ENCODE peak calls at places on chromosome 2, in nine cellular contexts. One of them, this sample, is unnamed.

GRCh38 chr2:200051621-200051945 is 96.2 kb downstream of the MAIP1 start:
- DNase-seq in substantia nigra: no peak
- DNase-seq in brain microvascular endothelial cell: no peak
- DNase-seq in NCI-H1436 treated with DMSO at 0.1 percent for 48 hours: no peak
- DNase-seq in NCI-H1105 treated with DMSO at 0.1 percent for 48 hours: no peak
- DNase-seq in M059J: peak; percentile 4
- DNase-seq in RWPE1: no peak
- DNase-seq in GF-D8: no peak
- DNase-seq in thoracic aorta: no peak
- DNase-seq in this sample: peak; percentile 75

GRCh38 chr2:224104668-224105386 is 65.7 kb upstream of the SERPINE2 start:
- DNase-seq in substantia nigra: no peak
- DNase-seq in brain microvascular endothelial cell: no peak
- DNase-seq in NCI-H1436 treated with DMSO at 0.1 percent for 48 hours: no peak
- DNase-seq in NCI-H1105 treated with DMSO at 0.1 percent for 48 hours: no peak
- DNase-seq in M059J: no peak
- DNase-seq in RWPE1: no peak
- DNase-seq in GF-D8: no peak
- DNase-seq in thoracic aorta: no peak
- DNase-seq in this sample: peak; percentile 17

GRCh38 chr2:173218331-173219056 is 136.2 kb upstream of the CDCA7 start:
- DNase-seq in substantia nigra: no peak
- DNase-seq in brain microvascular endothelial cell: no peak
- DNase-seq in NCI-H1436 treated with DMSO at 0.1 percent for 48 hours: no peak
- DNase-seq in NCI-H1105 treated with DMSO at 0.1 percent for 48 hours: no peak
- DNase-seq in M059J: no peak
- DNase-seq in RWPE1: no peak
- DNase-seq in GF-D8: no peak
- DNase-seq in thoracic aorta: no peak
- DNase-seq in this sample: no peak

GRCh38 chr2:18987021-18987420 is 371.4 kb downstream of the OSR1 start:
- DNase-seq in substantia nigra: no peak
- DNase-seq in brain microvascular endothelial cell: no peak
- DNase-seq in NCI-H1436 treated with DMSO at 0.1 percent for 48 hours: no peak
- DNase-seq in NCI-H1105 treated with DMSO at 0.1 percent for 48 hours: no peak
- DNase-seq in M059J: peak; percentile 40
- DNase-seq in RWPE1: no peak
- DNase-seq in GF-D8: no peak
- DNase-seq in thoracic aorta: no peak
- DNase-seq in this sample: no peak

GRCh38 chr2:18455256-18455862 is 105.1 kb downstream of the RDH14 start:
- DNase-seq in substantia nigra: no peak
- DNase-seq in brain microvascular endothelial cell: peak; percentile 47
- DNase-seq in NCI-H1436 treated with DMSO at 0.1 percent for 48 hours: no peak
- DNase-seq in NCI-H1105 treated with DMSO at 0.1 percent for 48 hours: no peak
- DNase-seq in M059J: peak; percentile 55
- DNase-seq in RWPE1: peak; percentile 24
- DNase-seq in GF-D8: no peak
- DNase-seq in thoracic aorta: no peak
- DNase-seq in this sample: peak; percentile 38

GRCh38 chr2:200810252-200810650 is 1.5 kb upstream of the BZW1 start:
- DNase-seq in substantia nigra: no peak
- DNase-seq in brain microvascular endothelial cell: peak; percentile 59
- DNase-seq in NCI-H1436 treated with DMSO at 0.1 percent for 48 hours: no peak
- DNase-seq in NCI-H1105 treated with DMSO at 0.1 percent for 48 hours: no peak
- DNase-seq in M059J: peak; percentile 53
- DNase-seq in RWPE1: peak; percentile 24
- DNase-seq in GF-D8: no peak
- DNase-seq in thoracic aorta: no peak
- DNase-seq in this sample: peak; percentile 76

GRCh38 chr2:219230201-219230540 is 565 bp downstream of the ANKZF1 start:
- DNase-seq in substantia nigra: peak; percentile 60
- DNase-seq in brain microvascular endothelial cell: peak; percentile 44
- DNase-seq in NCI-H1436 treated with DMSO at 0.1 percent for 48 hours: no peak
- DNase-seq in NCI-H1105 treated with DMSO at 0.1 percent for 48 hours: no peak
- DNase-seq in M059J: peak; percentile 81
- DNase-seq in RWPE1: peak; percentile 51
- DNase-seq in GF-D8: no peak
- DNase-seq in thoracic aorta: no peak
- DNase-seq in this sample: peak; percentile 40

GRCh38 chr2:26043862-26044736 is 10.2 kb downstream of the RAB10 start:
- DNase-seq in substantia nigra: no peak
- DNase-seq in brain microvascular endothelial cell: no peak
- DNase-seq in NCI-H1436 treated with DMSO at 0.1 percent for 48 hours: no peak
- DNase-seq in NCI-H1105 treated with DMSO at 0.1 percent for 48 hours: no peak
- DNase-seq in M059J: peak; percentile 22
- DNase-seq in RWPE1: peak; percentile 21
- DNase-seq in GF-D8: no peak
- DNase-seq in thoracic aorta: no peak
- DNase-seq in this sample: peak; percentile 63

GRCh38 chr2:67476808-67477790 is 80.0 kb downstream of the ETAA1 start:
- DNase-seq in substantia nigra: no peak
- DNase-seq in brain microvascular endothelial cell: peak; percentile 8
- DNase-seq in NCI-H1436 treated with DMSO at 0.1 percent for 48 hours: peak; percentile 45
- DNase-seq in NCI-H1105 treated with DMSO at 0.1 percent for 48 hours: peak; percentile 87
- DNase-seq in M059J: peak; percentile 59
- DNase-seq in RWPE1: peak; percentile 40
- DNase-seq in GF-D8: no peak
- DNase-seq in thoracic aorta: no peak
- DNase-seq in this sample: peak; percentile 62

GRCh38 chr2:168920504-168921157 is 19.5 kb downstream of the G6PC2 start:
- DNase-seq in substantia nigra: no peak
- DNase-seq in brain microvascular endothelial cell: no peak
- DNase-seq in NCI-H1436 treated with DMSO at 0.1 percent for 48 hours: peak; percentile 18
- DNase-seq in NCI-H1105 treated with DMSO at 0.1 percent for 48 hours: peak; percentile 38
- DNase-seq in M059J: peak; percentile 22
- DNase-seq in RWPE1: peak; percentile 13
- DNase-seq in GF-D8: no peak
- DNase-seq in thoracic aorta: no peak
- DNase-seq in this sample: peak; percentile 33

GRCh38 chr2:19580830-19581229 is 222.4 kb upstream of the OSR1 start:
- DNase-seq in substantia nigra: no peak
- DNase-seq in brain microvascular endothelial cell: peak; percentile 69
- DNase-seq in NCI-H1436 treated with DMSO at 0.1 percent for 48 hours: no peak
- DNase-seq in NCI-H1105 treated with DMSO at 0.1 percent for 48 hours: no peak
- DNase-seq in M059J: peak; percentile 73
- DNase-seq in RWPE1: no peak
- DNase-seq in GF-D8: no peak
- DNase-seq in thoracic aorta: no peak
- DNase-seq in this sample: peak; percentile 65

GRCh38 chr2:60674524-60675165 is 81.4 kb upstream of the PAPOLG start:
- DNase-seq in substantia nigra: peak; percentile 54
- DNase-seq in brain microvascular endothelial cell: peak; percentile 72
- DNase-seq in NCI-H1436 treated with DMSO at 0.1 percent for 48 hours: no peak
- DNase-seq in NCI-H1105 treated with DMSO at 0.1 percent for 48 hours: peak; percentile 44
- DNase-seq in M059J: peak; percentile 63
- DNase-seq in RWPE1: peak; percentile 81
- DNase-seq in GF-D8: peak; percentile 19
- DNase-seq in thoracic aorta: peak; percentile 12
- DNase-seq in this sample: peak; percentile 53

GRCh38 chr2:187576906-187577305 is 22.7 kb upstream of the TFPI start:
- DNase-seq in substantia nigra: no peak
- DNase-seq in brain microvascular endothelial cell: peak; percentile 32
- DNase-seq in NCI-H1436 treated with DMSO at 0.1 percent for 48 hours: no peak
- DNase-seq in NCI-H1105 treated with DMSO at 0.1 percent for 48 hours: no peak
- DNase-seq in M059J: no peak
- DNase-seq in RWPE1: no peak
- DNase-seq in GF-D8: no peak
- DNase-seq in thoracic aorta: no peak
- DNase-seq in this sample: no peak

GRCh38 chr2:20091305-20091991 is 40.0 kb upstream of the LAPTM4A start:
- DNase-seq in substantia nigra: no peak
- DNase-seq in brain microvascular endothelial cell: peak; percentile 86
- DNase-seq in NCI-H1436 treated with DMSO at 0.1 percent for 48 hours: no peak
- DNase-seq in NCI-H1105 treated with DMSO at 0.1 percent for 48 hours: no peak
- DNase-seq in M059J: peak; percentile 89
- DNase-seq in RWPE1: peak; percentile 55
- DNase-seq in GF-D8: no peak
- DNase-seq in thoracic aorta: no peak
- DNase-seq in this sample: peak; percentile 88

GRCh38 chr2:221100467-221101089 is 471.5 kb downstream of the EPHA4 start:
- DNase-seq in substantia nigra: no peak
- DNase-seq in brain microvascular endothelial cell: no peak
- DNase-seq in NCI-H1436 treated with DMSO at 0.1 percent for 48 hours: no peak
- DNase-seq in NCI-H1105 treated with DMSO at 0.1 percent for 48 hours: no peak
- DNase-seq in M059J: no peak
- DNase-seq in RWPE1: no peak
- DNase-seq in GF-D8: no peak
- DNase-seq in thoracic aorta: no peak
- DNase-seq in this sample: peak; percentile 71

GRCh38 chr2:53755022-53755630 is 12.5 kb upstream of the CHAC2 start:
- DNase-seq in substantia nigra: no peak
- DNase-seq in brain microvascular endothelial cell: no peak
- DNase-seq in NCI-H1436 treated with DMSO at 0.1 percent for 48 hours: no peak
- DNase-seq in NCI-H1105 treated with DMSO at 0.1 percent for 48 hours: no peak
- DNase-seq in M059J: peak; percentile 21
- DNase-seq in RWPE1: peak; percentile 25
- DNase-seq in GF-D8: no peak
- DNase-seq in thoracic aorta: no peak
- DNase-seq in this sample: peak; percentile 78

GRCh38 chr2:101509498-101510274 is 34.8 kb upstream of the RFX8 start:
- DNase-seq in substantia nigra: no peak
- DNase-seq in brain microvascular endothelial cell: no peak
- DNase-seq in NCI-H1436 treated with DMSO at 0.1 percent for 48 hours: no peak
- DNase-seq in NCI-H1105 treated with DMSO at 0.1 percent for 48 hours: no peak
- DNase-seq in M059J: no peak
- DNase-seq in RWPE1: no peak
- DNase-seq in GF-D8: peak; percentile 27
- DNase-seq in thoracic aorta: no peak
- DNase-seq in this sample: peak; percentile 27

GRCh38 chr2:86622409-86622877 is 1.2 kb downstream of the RNF103 start:
- DNase-seq in substantia nigra: peak; percentile 53
- DNase-seq in brain microvascular endothelial cell: no peak
- DNase-seq in NCI-H1436 treated with DMSO at 0.1 percent for 48 hours: no peak
- DNase-seq in NCI-H1105 treated with DMSO at 0.1 percent for 48 hours: no peak
- DNase-seq in M059J: peak; percentile 49
- DNase-seq in RWPE1: peak; percentile 14
- DNase-seq in GF-D8: no peak
- DNase-seq in thoracic aorta: no peak
- DNase-seq in this sample: peak; percentile 19

GRCh38 chr2:44743473-44743872 is 198.0 kb upstream of the SIX3 start:
- DNase-seq in substantia nigra: no peak
- DNase-seq in brain microvascular endothelial cell: no peak
- DNase-seq in NCI-H1436 treated with DMSO at 0.1 percent for 48 hours: no peak
- DNase-seq in NCI-H1105 treated with DMSO at 0.1 percent for 48 hours: no peak
- DNase-seq in M059J: no peak
- DNase-seq in RWPE1: no peak
- DNase-seq in GF-D8: no peak
- DNase-seq in thoracic aorta: no peak
- DNase-seq in this sample: no peak

GRCh38 chr2:55419236-55419513 is 481 bp downstream of the CCDC88A start:
- DNase-seq in substantia nigra: peak; percentile 78
- DNase-seq in brain microvascular endothelial cell: no peak
- DNase-seq in NCI-H1436 treated with DMSO at 0.1 percent for 48 hours: no peak
- DNase-seq in NCI-H1105 treated with DMSO at 0.1 percent for 48 hours: peak; percentile 71
- DNase-seq in M059J: peak; percentile 59
- DNase-seq in RWPE1: peak; percentile 9
- DNase-seq in GF-D8: no peak
- DNase-seq in thoracic aorta: no peak
- DNase-seq in this sample: no peak

GRCh38 chr2:63424329-63425078 is 163.8 kb downstream of the WDPCP start:
- DNase-seq in substantia nigra: no peak
- DNase-seq in brain microvascular endothelial cell: peak; percentile 59
- DNase-seq in NCI-H1436 treated with DMSO at 0.1 percent for 48 hours: no peak
- DNase-seq in NCI-H1105 treated with DMSO at 0.1 percent for 48 hours: peak; percentile 4
- DNase-seq in M059J: peak; percentile 20
- DNase-seq in RWPE1: peak; percentile 28
- DNase-seq in GF-D8: peak; percentile 52
- DNase-seq in thoracic aorta: no peak
- DNase-seq in this sample: peak; percentile 29

This sample was measured in renal cortical epithelial cell.